ENCODE peak calls at places on chromosome 4, in six cellular contexts. H, K, N, M, T and W are unnamed samples.

GRCh38 chr4:101724093-101724492 is 66.4 kb upstream of the BANK1 start:
- DNase-seq in K (no peak), M (no peak), H (no peak), N (no peak), T (no peak), W (no peak)

GRCh38 chr4:148795156-148795864 is 353.1 kb upstream of the NR3C2 start:
- DNase-seq in T (no peak), K (peak), H (peak), N (no peak), M (peak), W (no peak)

GRCh38 chr4:6620891-6621555 is 19.5 kb upstream of the MRFAP1 start:
- DNase-seq in N (no peak), M (no peak), K (no peak), T (no peak), H (no peak), W (no peak)

GRCh38 chr4:184538023-184538599 is 63.8 kb upstream of the IRF2 start:
- DNase-seq in T (peak), K (peak), M (no peak), H (peak), N (peak), W (peak)

GRCh38 chr4:20383969-20384368 is 132.3 kb downstream of the SLIT2 start:
- DNase-seq in K (no peak), N (no peak), H (no peak), T (no peak), M (no peak), W (no peak)

GRCh38 chr4:71009796-71010588 is 16.5 kb downstream of the DCK start:
- DNase-seq in T (no peak), N (peak), H (no peak), M (no peak), K (peak), W (no peak)

GRCh38 chr4:2829933-2830451 is 13.7 kb upstream of the ADD1 start:
- DNase-seq in K (no peak), T (no peak), M (peak), H (peak), N (no peak), W (no peak)

GRCh38 chr4:182277402-182277801 is 34.2 kb downstream of the TENM3 start:
- DNase-seq in H (no peak), M (no peak), K (peak), N (no peak), T (no peak), W (no peak)

GRCh38 chr4:118772149-118773081 is 63.5 kb downstream of the SEC24D start:
- DNase-seq in M (no peak), T (no peak), H (no peak), N (no peak), K (peak), W (no peak)

GRCh38 chr4:1309261-1310010 is 19.7 kb downstream of the MAEA start:
- DNase-seq in H (peak), T (peak), N (peak), M (peak), K (peak), W (peak)

GRCh38 chr4:172648471-172648870 is 520.1 kb upstream of the GALNT7 start:
- DNase-seq in K (peak), N (no peak), M (no peak), T (no peak), H (no peak), W (no peak)

GRCh38 chr4:55633903-55634302 is 2.2 kb downstream of the NMU start:
- DNase-seq in K (no peak), H (no peak), T (no peak), M (no peak), N (no peak), W (no peak)

DNA sequence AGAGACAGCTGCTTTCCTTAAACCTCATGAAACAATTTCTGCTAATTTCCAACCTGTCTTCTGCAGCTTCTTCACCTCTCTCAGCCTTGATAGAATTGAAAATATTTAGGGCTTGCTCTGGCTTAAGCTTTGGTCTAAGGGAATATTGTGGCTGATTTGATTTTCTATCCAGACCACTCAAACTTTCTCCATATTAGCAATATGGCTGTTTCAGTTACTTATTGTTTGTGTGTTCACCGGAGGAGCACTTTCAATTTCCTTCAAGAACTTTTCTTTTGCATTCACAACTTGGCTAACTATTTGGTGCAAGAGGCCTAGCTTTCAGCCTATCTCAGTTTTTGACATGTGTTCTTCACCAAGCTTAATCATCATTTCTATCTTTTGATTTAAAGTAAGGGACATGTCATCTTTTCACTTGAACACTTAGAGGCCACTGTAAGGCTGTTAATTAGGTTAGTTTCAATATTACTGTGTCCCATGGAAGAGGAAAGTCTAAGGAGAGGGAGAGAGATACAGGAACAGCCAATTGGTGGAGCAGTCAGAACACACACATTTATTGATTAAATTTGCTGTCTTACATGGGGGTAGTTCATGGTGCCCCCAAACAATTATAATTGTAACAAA is 213.2 kb downstream of the RASL11B start:
- DNase-seq in T (no peak), H (no peak), N (no peak), K (no peak), M (no peak), W (no peak)
- TF ChIP-seq CTCF in T (no peak), H (no peak), N (no peak), K (no peak), M (no peak), W (no peak)

DNA sequence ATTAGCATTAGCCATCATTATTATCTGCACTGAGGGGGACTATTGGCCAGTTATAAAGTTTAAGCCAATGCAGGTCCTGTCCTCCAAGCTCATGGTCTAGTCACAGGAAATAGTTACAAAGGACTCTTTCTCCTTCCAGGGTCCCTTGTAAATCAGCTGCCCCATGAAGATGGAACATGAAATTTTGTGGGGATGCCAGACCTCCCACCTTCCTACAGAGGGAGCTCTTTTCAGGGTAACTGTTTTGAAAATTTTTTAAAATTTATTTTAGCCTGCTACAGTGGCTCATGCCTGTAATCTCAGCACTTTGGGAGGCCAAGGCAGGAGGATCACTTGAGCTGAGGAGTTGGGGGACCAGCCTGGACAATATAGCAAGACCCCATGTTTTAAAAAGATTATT is 124.4 kb upstream of the SLC34A2 start:
- DNase-seq in H (no peak), K (no peak), M (no peak), T (no peak), N (no peak), W (no peak)
- TF ChIP-seq CTCF in H (no peak), K (peak), M (peak), T (peak), N (peak), W (peak)

GRCh38 chr4:143082698-143083097 is 102.0 kb upstream of the USP38 start:
- DNase-seq in H (no peak), T (no peak), K (no peak), N (no peak), M (no peak), W (no peak)

GRCh38 chr4:143085644-143086043 is 99.1 kb upstream of the USP38 start:
- DNase-seq in T (no peak), N (no peak), K (no peak), M (no peak), H (no peak), W (no peak)

GRCh38 chr4:143083811-143084472 is 100.8 kb upstream of the USP38 start:
- DNase-seq in K (no peak), T (no peak), M (no peak), H (no peak), N (no peak), W (no peak)

GRCh38 chr4:143084566-143084965 is 100.2 kb upstream of the USP38 start:
- DNase-seq in H (no peak), N (no peak), M (no peak), K (no peak), T (no peak), W (no peak)

DNA sequence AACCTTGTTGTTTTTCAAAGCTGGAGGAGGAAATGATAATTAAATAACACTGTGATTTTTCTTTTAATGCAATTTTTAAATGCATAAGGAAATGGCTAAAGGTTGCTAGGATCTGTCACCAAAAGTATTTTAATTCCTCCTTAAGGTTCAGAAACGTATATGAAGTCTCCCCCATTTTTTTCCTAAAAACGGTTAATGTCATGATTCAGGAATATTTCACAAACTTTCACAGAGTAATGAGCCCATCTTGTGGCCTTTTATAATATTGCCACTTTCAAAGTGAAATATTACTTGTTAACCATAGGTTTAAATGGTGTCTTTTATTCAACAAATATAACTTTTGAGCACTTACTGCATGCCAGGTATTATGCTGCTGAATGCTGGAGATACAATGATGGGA is 99.5 kb upstream of the USP38 start:
- DNase-seq in N (no peak), K (peak), H (no peak), M (no peak), T (no peak), W (no peak)
- TF ChIP-seq CTCF in N (no peak), K (peak), H (peak), M (no peak), T (peak), W (peak)

GRCh38 chr4:143186202-143186601 is 1.5 kb downstream of the USP38 start:
- DNase-seq in M (no peak), N (no peak), H (no peak), K (peak), T (no peak), W (no peak)

GRCh38 chr4:143183513-143184216 is 1.1 kb upstream of the USP38 start:
- DNase-seq in M (no peak), N (no peak), K (no peak), H (no peak), T (no peak), W (no peak)

GRCh38 chr4:143184217-143184502 is 557 bp upstream of the USP38 start:
- DNase-seq in H (no peak), N (no peak), M (no peak), T (no peak), K (no peak), W (no peak)

GRCh38 chr4:143185253-143186107 is 763 bp downstream of the USP38 start:
- DNase-seq in T (no peak), M (peak), N (no peak), H (peak), K (peak), W (peak)

GRCh38 chr4:143184503-143185252 is at the start of gene USP38:
- DNase-seq in T (peak), N (peak), H (peak), K (peak), M (peak), W (peak)
- TF ChIP-seq CTCF in T (no peak), N (no peak), H (no peak), K (peak), M (no peak), W (no peak)

GRCh38 chr4:26912069-26912468 is 51.4 kb downstream of the STIM2 start:
- DNase-seq in M (no peak), H (no peak), T (no peak), N (no peak), K (no peak), W (no peak)

GRCh38 chr4:26911254-26911653 is 50.6 kb downstream of the STIM2 start:
- DNase-seq in N (no peak), H (no peak), K (no peak), M (no peak), T (no peak), W (no peak)

GRCh38 chr4:26912810-26913209 is 52.2 kb downstream of the STIM2 start:
- DNase-seq in T (no peak), M (no peak), N (no peak), H (no peak), K (no peak), W (no peak)

DNA sequence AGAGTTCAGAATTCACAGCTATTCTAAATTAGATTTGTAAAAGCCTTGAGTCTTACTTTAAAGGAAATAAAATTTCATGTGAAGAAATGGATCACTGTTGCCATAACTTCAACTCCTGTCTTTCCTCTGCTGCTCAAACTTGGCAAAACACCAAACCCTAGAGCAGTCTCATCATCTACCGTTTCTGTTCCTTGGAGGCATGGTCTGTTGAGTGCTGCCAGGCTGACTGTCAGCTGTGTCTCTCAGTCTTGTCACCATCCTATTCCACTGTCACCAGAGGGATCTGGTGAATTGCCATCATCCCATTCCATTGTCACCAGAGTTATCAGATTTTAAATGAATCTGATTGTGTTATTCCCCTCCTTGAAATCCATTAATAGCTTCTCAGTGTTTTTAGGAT is 55.6 kb downstream of the STIM2 start:
- DNase-seq in M (no peak), N (no peak), T (no peak), K (peak), H (no peak), W (no peak)
- TF ChIP-seq CTCF in M (no peak), N (no peak), T (no peak), K (no peak), H (no peak), W (no peak)

GRCh38 chr4:122928930-122929329 is 6.5 kb upstream of the NUDT6 start:
- DNase-seq in M (no peak), H (no peak), K (no peak), T (no peak), N (no peak), W (no peak)

GRCh38 chr4:122932763-122933162 is 10.4 kb upstream of the NUDT6 start:
- DNase-seq in T (no peak), H (no peak), N (no peak), K (no peak), M (no peak), W (no peak)

GRCh38 chr4:122930877-122931276 is 8.5 kb upstream of the NUDT6 start:
- DNase-seq in M (no peak), H (no peak), N (no peak), K (peak), T (no peak), W (no peak)
- TF ChIP-seq CTCF in M (no peak), H (peak), N (peak), K (peak), T (peak), W (peak)